ENCODE peak calls at places on chromosome 16, in seven cellular contexts. U is tibial artery; Z is astrocyte of the spinal cord; Q is pancreas; J is Peyer's patch; X is CD8-positive, alpha-beta T cell; W is PC-9. F is an unnamed sample.

GRCh38 chr16:15506441-15506840 is 72.1 kb downstream of the BMERB1 start:
- DNase-seq in U (no peak), Z (no peak), Q (no peak), J (no peak), X (no peak), W (no peak), F (no peak)

GRCh38 chr16:23859713-23860269 is 24.0 kb downstream of the PRKCB start:
- DNase-seq in U (no peak), Z (no peak), Q (no peak), J (no peak), X (no peak), W (no peak), F (no peak)

GRCh38 chr16:87657621-87658192 is 55.4 kb downstream of the JPH3 start:
- DNase-seq in U (no peak), Z (no peak), Q (no peak), J (no peak), X (no peak), W (peak), F (peak)

GRCh38 chr16:12260647-12261262 is 284.2 kb downstream of the SNX29 start:
- DNase-seq in U (no peak), Z (peak), Q (no peak), J (no peak), X (no peak), W (no peak), F (peak)

GRCh38 chr16:50699345-50700159 is 6.1 kb downstream of the NOD2 start:
- DNase-seq in U (no peak), Z (no peak), Q (no peak), J (no peak), X (no peak), W (peak), F (peak)

GRCh38 chr16:26697826-26698225 is 368.9 kb upstream of the C16orf82 start:
- DNase-seq in U (no peak), Z (no peak), Q (no peak), J (no peak), X (no peak), W (no peak), F (no peak)

GRCh38 chr16:19265531-19265930 is 20.0 kb upstream of the CLEC19A start:
- DNase-seq in U (no peak), Z (no peak), Q (no peak), J (no peak), X (no peak), W (no peak), F (no peak)

GRCh38 chr16:11681977-11682654 is 13.9 kb downstream of the SNN start:
- DNase-seq in U (no peak), Z (no peak), Q (no peak), J (peak), X (no peak), W (no peak), F (no peak)

GRCh38 chr16:50534556-50534955 is 13.6 kb upstream of the NKD1 start:
- DNase-seq in U (no peak), Z (no peak), Q (no peak), J (no peak), X (no peak), W (no peak), F (no peak)

GRCh38 chr16:30077656-30078055 is 1.9 kb downstream of the PPP4C start:
- DNase-seq in U (no peak), Z (no peak), Q (no peak), J (no peak), X (no peak), W (no peak), F (peak)

GRCh38 chr16:70161350-70161749 is 12.2 kb upstream of the CLEC18C start:
- DNase-seq in U (no peak), Z (no peak), Q (no peak), J (no peak), X (no peak), W (no peak), F (no peak)

GRCh38 chr16:2095315-2095853 is 40.3 kb downstream of the PKD1 start:
- DNase-seq in U (no peak), Z (no peak), Q (no peak), J (no peak), X (no peak), W (no peak), F (peak)

GRCh38 chr16:3578610-3579551 is 1.7 kb upstream of the NLRC3 start:
- DNase-seq in U (no peak), Z (peak), Q (no peak), J (no peak), X (peak), W (no peak), F (no peak)
- H3K4me3 ChIP-seq in U (no peak), Z (no peak), Q (no peak), J (no peak), X (peak), W (no peak), F (no peak)

GRCh38 chr16:89410794-89411309 is 79.5 kb downstream of the ANKRD11 start:
- DNase-seq in U (peak), Z (peak), Q (peak), J (peak), X (no peak), W (no peak), F (peak)
- TF ChIP-seq CTCF in U (peak), Z (peak), Q (no peak), J (no peak), X (no peak), W (no peak), F (peak)

GRCh38 chr16:74605332-74605731 is 1.6 kb downstream of the GLG1 start:
- DNase-seq in U (no peak), Z (no peak), Q (no peak), J (no peak), X (no peak), W (no peak), F (no peak)
- H3K4me3 ChIP-seq in U (peak), Z (peak), Q (peak), J (no peak), X (peak), W (peak), F (peak)

GRCh38 chr16:88880226-88881051 is 14.0 kb upstream of the PABPN1L start:
- DNase-seq in U (no peak), Z (no peak), Q (no peak), J (peak), X (no peak), W (no peak), F (no peak)

GRCh38 chr16:88882358-88883030 is 16.0 kb upstream of the PABPN1L start:
- DNase-seq in U (no peak), Z (no peak), Q (no peak), J (peak), X (no peak), W (no peak), F (no peak)

GRCh38 chr16:88881675-88882357 is 15.4 kb upstream of the PABPN1L start:
- DNase-seq in U (no peak), Z (no peak), Q (no peak), J (no peak), X (no peak), W (no peak), F (no peak)

GRCh38 chr16:88879788-88880055 is 13.3 kb upstream of the PABPN1L start:
- DNase-seq in U (no peak), Z (no peak), Q (no peak), J (no peak), X (no peak), W (no peak), F (no peak)

DNA sequence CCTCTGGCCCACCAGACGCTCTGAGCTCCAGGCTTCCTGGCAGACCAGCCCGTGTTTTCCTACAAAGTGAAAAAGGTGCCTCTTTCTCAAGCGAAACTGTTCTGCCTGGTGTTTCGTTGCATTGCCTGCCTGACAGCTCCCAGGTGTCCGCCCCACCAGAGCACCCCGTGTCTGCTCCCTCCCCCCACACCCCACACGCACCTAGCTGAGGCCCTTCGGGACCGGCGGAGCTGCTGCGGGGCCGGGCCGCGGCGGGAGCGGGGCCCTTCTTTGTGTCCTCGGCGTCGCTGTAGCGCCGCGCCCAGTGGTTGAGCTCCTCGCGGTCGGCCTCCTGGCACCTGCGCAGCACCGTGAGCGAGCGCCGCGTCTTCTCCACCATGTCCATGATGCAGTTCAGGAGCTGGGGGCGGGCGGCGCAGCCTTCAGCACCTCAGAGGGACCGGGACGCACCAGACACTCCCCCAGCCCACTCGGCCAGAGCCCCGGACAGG is 14.7 kb upstream of the PABPN1L start:
- DNase-seq in U (no peak), Z (no peak), Q (no peak), J (peak), X (no peak), W (no peak), F (no peak)
- TF ChIP-seq CTCF in U (no peak), Z (no peak), Q (no peak), J (no peak), X (no peak), W (no peak), F (no peak)

GRCh38 chr16:89200124-89200849 is at the start of gene SLC22A31:
- DNase-seq in U (no peak), Z (no peak), Q (peak), J (peak), X (no peak), W (no peak), F (no peak)
- H3K4me3 ChIP-seq in U (peak), Z (no peak), Q (peak), J (no peak), X (no peak), W (peak), F (no peak)

GRCh38 chr16:57757326-57757786 is 21.8 kb downstream of the KATNB1 start:
- DNase-seq in U (peak), Z (peak), Q (peak), J (peak), X (peak), W (peak), F (peak)
- TF ChIP-seq CTCF in U (peak), Z (peak), Q (peak), J (peak), X (peak), W (peak), F (peak)

GRCh38 chr16:56626685-56627084 is 1.1 kb downstream of the MT1E start:
- DNase-seq in U (no peak), Z (no peak), Q (no peak), J (no peak), X (no peak), W (no peak), F (no peak)
- H3K4me3 ChIP-seq in U (peak), Z (peak), Q (peak), J (no peak), X (no peak), W (no peak), F (peak)

DNA sequence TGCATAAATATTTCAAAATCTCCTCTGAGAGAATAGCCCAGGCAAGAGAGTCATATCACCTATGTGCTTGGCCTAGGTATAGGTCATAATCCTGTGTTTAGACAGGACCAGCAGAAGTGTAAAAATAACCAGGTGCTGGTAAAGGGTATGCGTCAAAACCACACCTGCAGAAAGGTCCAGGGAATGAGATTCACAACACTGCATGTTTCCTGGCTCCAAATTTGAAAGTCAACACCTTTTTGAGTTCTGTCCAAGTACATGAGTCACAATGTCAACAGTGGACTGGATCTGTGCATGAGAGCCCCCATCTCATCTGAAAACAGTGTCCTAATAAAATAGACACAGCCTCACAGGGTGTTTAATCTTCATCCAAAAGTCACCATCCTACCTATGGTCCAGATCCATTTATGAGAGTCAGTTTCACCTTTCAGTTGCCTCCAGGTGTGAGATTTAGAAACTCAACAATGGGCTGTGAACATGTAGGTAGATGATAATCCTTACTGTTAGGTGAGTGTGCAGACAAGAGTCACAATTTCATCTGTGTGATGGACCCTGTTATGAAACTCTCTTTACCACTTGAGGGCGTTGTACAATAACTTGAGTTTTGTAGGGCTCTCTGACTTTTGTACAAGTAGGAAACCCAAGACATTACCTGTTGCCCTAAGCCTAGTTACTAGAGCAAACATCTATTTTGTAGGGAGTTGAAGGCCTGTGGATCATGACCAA is 2100.7 kb downstream of the TP53TG3F start:
- DNase-seq in U (no peak), Z (no peak), Q (no peak), J (no peak), X (no peak), W (peak), F (no peak)
- TF ChIP-seq CTCF in U (no peak), Z (no peak), Q (no peak), J (no peak), X (no peak), W (peak), F (no peak)

GRCh38 chr16:790086-790485 is 1.7 kb downstream of the CHTF18 start:
- DNase-seq in U (no peak), Z (no peak), Q (no peak), J (no peak), X (no peak), W (no peak), F (no peak)
- H3K4me3 ChIP-seq in U (no peak), Z (no peak), Q (no peak), J (no peak), X (no peak), W (no peak), F (no peak)

DNA sequence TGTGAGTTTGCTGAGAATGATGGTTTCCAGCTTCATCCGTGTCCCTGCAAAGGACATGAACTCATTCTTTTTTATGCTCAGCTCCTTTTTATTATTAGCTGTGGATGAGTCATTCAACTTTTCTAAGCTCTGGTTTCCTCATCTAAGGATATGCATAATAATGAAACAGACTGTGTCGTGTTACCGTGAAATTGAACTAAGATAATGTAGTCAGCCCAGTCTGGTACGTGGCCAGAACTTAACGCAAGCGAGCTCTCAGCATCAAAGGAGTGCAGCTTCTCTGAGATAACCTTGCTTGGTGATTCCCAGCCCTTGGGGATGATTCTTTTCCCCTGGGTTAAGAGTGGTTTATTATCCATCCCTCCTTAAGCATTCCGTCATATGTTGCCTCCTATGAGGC is 454.3 kb upstream of the EEF2KMT start:
- DNase-seq in U (no peak), Z (peak), Q (no peak), J (no peak), X (no peak), W (no peak), F (no peak)
- TF ChIP-seq CTCF in U (no peak), Z (no peak), Q (no peak), J (no peak), X (no peak), W (no peak), F (no peak)

F was measured in fibroblast of mammary gland.